ENCODE peak calls at places on chromosomes 3 and 15, in five cellular contexts. One of them, this sample, is unnamed.
A peak's percentile ranks its signal among the peaks of the same experiment; 100 is the strongest.

GRCh38 chr15:25810631-25811077 is 52.5 kb downstream of the ATP10A start:
- DNase-seq in fibroblast of the conjunctiva: no peak
- DNase-seq in endothelial cell: no peak
- DNase-seq in HTR-8/SVneo: no peak
- DNase-seq in KG1: no peak
- DNase-seq in this sample: no peak

GRCh38 chr15:41564960-41565502 is 6.0 kb downstream of the TYRO3 start:
- DNase-seq in HTR-8/SVneo: no peak
- DNase-seq in endothelial cell: no peak
- DNase-seq in KG1: no peak
- DNase-seq in fibroblast of the conjunctiva: no peak
- DNase-seq in this sample: no peak

GRCh38 chr15:38930851-38931572 is 366.4 kb upstream of the RASGRP1 start:
- DNase-seq in endothelial cell: no peak
- DNase-seq in HTR-8/SVneo: no peak
- DNase-seq in KG1: no peak
- DNase-seq in fibroblast of the conjunctiva: no peak
- DNase-seq in this sample: peak; percentile 27

GRCh38 chr3:112979244-112979832 is 4.4 kb upstream of the CD200R1 start:
- DNase-seq in endothelial cell: no peak
- DNase-seq in fibroblast of the conjunctiva: peak; percentile 9
- DNase-seq in KG1: no peak
- DNase-seq in HTR-8/SVneo: peak; percentile 8
- DNase-seq in this sample: peak; percentile 34

GRCh38 chr3:151460774-151461450 is at the start of gene IGSF10:
- DNase-seq in fibroblast of the conjunctiva: no peak
- DNase-seq in KG1: no peak
- DNase-seq in endothelial cell: peak; percentile 34
- DNase-seq in HTR-8/SVneo: peak; percentile 27
- DNase-seq in this sample: peak; percentile 65

GRCh38 chr3:148227534-148227933 is 470.2 kb upstream of the AGTR1 start:
- DNase-seq in fibroblast of the conjunctiva: no peak
- DNase-seq in endothelial cell: no peak
- DNase-seq in HTR-8/SVneo: peak; percentile 3
- DNase-seq in KG1: no peak
- DNase-seq in this sample: no peak

GRCh38 chr15:63212050-63212973 is 22.9 kb downstream of the RAB8B start:
- DNase-seq in HTR-8/SVneo: no peak
- DNase-seq in endothelial cell: no peak
- DNase-seq in fibroblast of the conjunctiva: peak; percentile 68
- DNase-seq in KG1: no peak
- DNase-seq in this sample: peak; percentile 47

GRCh38 chr3:126472277-126473006 is 3.2 kb downstream of the ZXDC start:
- DNase-seq in fibroblast of the conjunctiva: peak; percentile 80
- DNase-seq in KG1: peak; percentile 67
- DNase-seq in HTR-8/SVneo: peak; percentile 46
- DNase-seq in endothelial cell: no peak
- DNase-seq in this sample: peak; percentile 91

GRCh38 chr15:41993447-41994170 is 21.3 kb upstream of the EHD4 start:
- DNase-seq in endothelial cell: no peak
- DNase-seq in fibroblast of the conjunctiva: no peak
- DNase-seq in KG1: no peak
- DNase-seq in HTR-8/SVneo: no peak
- DNase-seq in this sample: no peak

GRCh38 chr3:146468234-146468931 is 978 bp downstream of the PLSCR2 start:
- DNase-seq in KG1: no peak
- DNase-seq in endothelial cell: no peak
- DNase-seq in HTR-8/SVneo: no peak
- DNase-seq in fibroblast of the conjunctiva: peak; percentile 50
- DNase-seq in this sample: no peak

GRCh38 chr15:38872732-38873131 is 308.1 kb upstream of the RASGRP1 start:
- DNase-seq in fibroblast of the conjunctiva: no peak
- DNase-seq in HTR-8/SVneo: no peak
- DNase-seq in endothelial cell: no peak
- DNase-seq in KG1: no peak
- DNase-seq in this sample: no peak

GRCh38 chr15:89822611-89822950 is 7.9 kb upstream of the ANPEP start:
- DNase-seq in KG1: no peak
- DNase-seq in endothelial cell: no peak
- DNase-seq in fibroblast of the conjunctiva: no peak
- DNase-seq in HTR-8/SVneo: no peak
- DNase-seq in this sample: no peak

GRCh38 chr3:194204036-194204792 is 68.3 kb downstream of the HES1 start:
- DNase-seq in HTR-8/SVneo: no peak
- DNase-seq in fibroblast of the conjunctiva: no peak
- DNase-seq in endothelial cell: peak; percentile 24
- DNase-seq in KG1: no peak
- DNase-seq in this sample: no peak

GRCh38 chr3:58560771-58561311 is 16.4 kb downstream of the FAM107A start:
- DNase-seq in fibroblast of the conjunctiva: peak; percentile 92
- DNase-seq in endothelial cell: peak; percentile 39
- DNase-seq in KG1: no peak
- DNase-seq in HTR-8/SVneo: peak; percentile 89
- DNase-seq in this sample: peak; percentile 92

GRCh38 chr3:73432021-73432722 is 192.6 kb downstream of the PDZRN3 start:
- DNase-seq in HTR-8/SVneo: peak; percentile 4
- DNase-seq in endothelial cell: peak; percentile 30
- DNase-seq in fibroblast of the conjunctiva: peak; percentile 29
- DNase-seq in KG1: peak; percentile 18
- DNase-seq in this sample: peak; percentile 72

GRCh38 chr15:73800662-73801345 is 47.7 kb upstream of the INSYN1 start:
- DNase-seq in fibroblast of the conjunctiva: peak; percentile 70
- DNase-seq in HTR-8/SVneo: peak; percentile 61
- DNase-seq in endothelial cell: no peak
- DNase-seq in KG1: no peak
- DNase-seq in this sample: peak; percentile 90

GRCh38 chr3:127560051-127560787 is 30.3 kb downstream of the TPRA1 start:
- DNase-seq in endothelial cell: no peak
- DNase-seq in fibroblast of the conjunctiva: no peak
- DNase-seq in HTR-8/SVneo: no peak
- DNase-seq in KG1: no peak
- DNase-seq in this sample: no peak

GRCh38 chr3:23546186-23546585 is 259.6 kb upstream of the UBE2E1 start:
- DNase-seq in KG1: no peak
- DNase-seq in HTR-8/SVneo: no peak
- DNase-seq in endothelial cell: no peak
- DNase-seq in fibroblast of the conjunctiva: no peak
- DNase-seq in this sample: no peak

GRCh38 chr3:28745904-28746617 is 397.4 kb upstream of the AZI2 start:
- DNase-seq in KG1: no peak
- DNase-seq in fibroblast of the conjunctiva: no peak
- DNase-seq in endothelial cell: no peak
- DNase-seq in HTR-8/SVneo: no peak
- DNase-seq in this sample: peak; percentile 4

GRCh38 chr3:23079976-23080375 is 123.2 kb upstream of the UBE2E2 start:
- DNase-seq in fibroblast of the conjunctiva: no peak
- DNase-seq in endothelial cell: no peak
- DNase-seq in HTR-8/SVneo: peak; percentile 42
- DNase-seq in KG1: no peak
- DNase-seq in this sample: no peak

GRCh38 chr3:41318520-41318919 is 119.2 kb downstream of the CTNNB1 start:
- DNase-seq in HTR-8/SVneo: peak; percentile 7
- DNase-seq in fibroblast of the conjunctiva: no peak
- DNase-seq in KG1: no peak
- DNase-seq in endothelial cell: no peak
- DNase-seq in this sample: no peak

GRCh38 chr3:156379327-156379726 is 175.6 kb downstream of the SSR3 start:
- DNase-seq in HTR-8/SVneo: no peak
- DNase-seq in fibroblast of the conjunctiva: no peak
- DNase-seq in KG1: no peak
- DNase-seq in endothelial cell: no peak
- DNase-seq in this sample: no peak

GRCh38 chr15:34304613-34305012 is 33.0 kb downstream of the SLC12A6 start:
- DNase-seq in KG1: no peak
- DNase-seq in fibroblast of the conjunctiva: peak; percentile 5
- DNase-seq in HTR-8/SVneo: no peak
- DNase-seq in endothelial cell: no peak
- DNase-seq in this sample: peak; percentile 23

GRCh38 chr15:31857194-31857593 is 173.1 kb upstream of the CHRNA7 start:
- DNase-seq in HTR-8/SVneo: no peak
- DNase-seq in KG1: no peak
- DNase-seq in fibroblast of the conjunctiva: no peak
- DNase-seq in endothelial cell: no peak
- DNase-seq in this sample: no peak

GRCh38 chr3:134326760-134327593 is 47.3 kb downstream of the AMOTL2 start:
- DNase-seq in HTR-8/SVneo: peak; percentile 80
- DNase-seq in endothelial cell: no peak
- DNase-seq in KG1: no peak
- DNase-seq in fibroblast of the conjunctiva: peak; percentile 96
- DNase-seq in this sample: peak; percentile 89

GRCh38 chr3:85475346-85475745 is 516.6 kb downstream of the CADM2 start:
- DNase-seq in fibroblast of the conjunctiva: no peak
- DNase-seq in endothelial cell: no peak
- DNase-seq in HTR-8/SVneo: no peak
- DNase-seq in KG1: no peak
- DNase-seq in this sample: no peak

GRCh38 chr3:51703776-51704510 is 2.9 kb upstream of the GRM2 start:
- DNase-seq in fibroblast of the conjunctiva: no peak
- DNase-seq in KG1: no peak
- DNase-seq in HTR-8/SVneo: no peak
- DNase-seq in endothelial cell: no peak
- DNase-seq in this sample: no peak

GRCh38 chr3:51386159-51386851 is 1.2 kb downstream of the MANF start:
- DNase-seq in HTR-8/SVneo: no peak
- DNase-seq in KG1: no peak
- DNase-seq in endothelial cell: no peak
- DNase-seq in fibroblast of the conjunctiva: no peak
- DNase-seq in this sample: no peak

GRCh38 chr15:101710806-101711205 is 13.5 kb downstream of the TARS3 start:
- DNase-seq in fibroblast of the conjunctiva: no peak
- DNase-seq in KG1: no peak
- DNase-seq in endothelial cell: no peak
- DNase-seq in HTR-8/SVneo: peak; percentile 53
- DNase-seq in this sample: peak; percentile 85

GRCh38 chr15:39202641-39203040 is 378.2 kb upstream of the THBS1 start:
- DNase-seq in endothelial cell: no peak
- DNase-seq in fibroblast of the conjunctiva: no peak
- DNase-seq in KG1: no peak
- DNase-seq in HTR-8/SVneo: no peak
- DNase-seq in this sample: peak; percentile 17

GRCh38 chr3:107268461-107268860 is 108.8 kb upstream of the CCDC54 start:
- DNase-seq in fibroblast of the conjunctiva: no peak
- DNase-seq in endothelial cell: no peak
- DNase-seq in HTR-8/SVneo: no peak
- DNase-seq in KG1: no peak
- DNase-seq in this sample: no peak

GRCh38 chr3:48077835-48078234 is 61.6 kb upstream of the MAP4 start:
- DNase-seq in HTR-8/SVneo: no peak
- DNase-seq in endothelial cell: no peak
- DNase-seq in fibroblast of the conjunctiva: no peak
- DNase-seq in KG1: no peak
- DNase-seq in this sample: peak; percentile 43

GRCh38 chr3:187243933-187244564 is 46.8 kb downstream of the RTP1 start:
- DNase-seq in fibroblast of the conjunctiva: peak; percentile 46
- DNase-seq in KG1: no peak
- DNase-seq in HTR-8/SVneo: no peak
- DNase-seq in endothelial cell: no peak
- DNase-seq in this sample: peak; percentile 53

GRCh38 chr3:128813003-128813564 is 66.3 kb upstream of the ACAD9 start:
- DNase-seq in fibroblast of the conjunctiva: no peak
- DNase-seq in KG1: no peak
- DNase-seq in endothelial cell: no peak
- DNase-seq in HTR-8/SVneo: no peak
- DNase-seq in this sample: no peak

GRCh38 chr3:162338514-162338913 is 841.9 kb downstream of the OTOL1 start:
- DNase-seq in fibroblast of the conjunctiva: no peak
- DNase-seq in endothelial cell: no peak
- DNase-seq in HTR-8/SVneo: no peak
- DNase-seq in KG1: no peak
- DNase-seq in this sample: no peak

GRCh38 chr15:60804986-60805949 is 326.3 kb upstream of the ICE2 start:
- DNase-seq in fibroblast of the conjunctiva: no peak
- DNase-seq in KG1: no peak
- DNase-seq in HTR-8/SVneo: no peak
- DNase-seq in endothelial cell: peak; percentile 10
- DNase-seq in this sample: peak; percentile 70